ENCODE peak calls at places on chromosomes 16 and 17, in eight cellular contexts. One of them, this sample, is unnamed.

GRCh38 chr17:1997587-1998425 is 27.3 kb downstream of the RTN4RL1 start:
- DNase-seq in ovary: peak; percentile 31
- DNase-seq in sigmoid colon: no peak
- DNase-seq in heart right ventricle: no peak
- DNase-seq in naive B cell: no peak
- DNase-seq in stomach: peak; percentile 89
- DNase-seq in anterior cingulate cortex: no peak
- DNase-seq in activated naive CD4-positive, alpha-beta T cell treated with anti-CD3 and anti-CD28 coated beads for 36 hours: no peak
- DNase-seq in this sample: no peak

GRCh38 chr16:8712589-8713361 is 38.4 kb downstream of the ABAT start:
- DNase-seq in heart right ventricle: no peak
- DNase-seq in sigmoid colon: no peak
- DNase-seq in ovary: no peak
- DNase-seq in stomach: no peak
- DNase-seq in naive B cell: no peak
- DNase-seq in activated naive CD4-positive, alpha-beta T cell treated with anti-CD3 and anti-CD28 coated beads for 36 hours: no peak
- DNase-seq in anterior cingulate cortex: peak; percentile 67
- DNase-seq in this sample: no peak

GRCh38 chr16:58450590-58450989 is 49.4 kb upstream of the NDRG4 start:
- DNase-seq in heart right ventricle: no peak
- DNase-seq in naive B cell: no peak
- DNase-seq in anterior cingulate cortex: no peak
- DNase-seq in sigmoid colon: no peak
- DNase-seq in activated naive CD4-positive, alpha-beta T cell treated with anti-CD3 and anti-CD28 coated beads for 36 hours: no peak
- DNase-seq in ovary: no peak
- DNase-seq in stomach: no peak
- DNase-seq in this sample: no peak

GRCh38 chr17:78376161-78376560 is 2.3 kb upstream of the PGS1 start:
- DNase-seq in ovary: no peak
- DNase-seq in sigmoid colon: no peak
- DNase-seq in activated naive CD4-positive, alpha-beta T cell treated with anti-CD3 and anti-CD28 coated beads for 36 hours: no peak
- DNase-seq in stomach: no peak
- DNase-seq in anterior cingulate cortex: no peak
- DNase-seq in heart right ventricle: no peak
- DNase-seq in naive B cell: no peak
- DNase-seq in this sample: no peak

GRCh38 chr16:27723711-27724490 is 174.0 kb downstream of the KATNIP start:
- DNase-seq in heart right ventricle: no peak
- DNase-seq in activated naive CD4-positive, alpha-beta T cell treated with anti-CD3 and anti-CD28 coated beads for 36 hours: no peak
- DNase-seq in ovary: no peak
- DNase-seq in naive B cell: no peak
- DNase-seq in sigmoid colon: no peak
- DNase-seq in anterior cingulate cortex: no peak
- DNase-seq in stomach: no peak
- DNase-seq in this sample: no peak

GRCh38 chr16:76511203-76511602 is 234.0 kb downstream of the CNTNAP4 start:
- DNase-seq in stomach: no peak
- DNase-seq in ovary: no peak
- DNase-seq in naive B cell: no peak
- DNase-seq in activated naive CD4-positive, alpha-beta T cell treated with anti-CD3 and anti-CD28 coated beads for 36 hours: no peak
- DNase-seq in anterior cingulate cortex: no peak
- DNase-seq in sigmoid colon: no peak
- DNase-seq in heart right ventricle: no peak
- DNase-seq in this sample: no peak

GRCh38 chr16:89822188-89823086 is 5.8 kb upstream of the SPIRE2 start:
- DNase-seq in anterior cingulate cortex: no peak
- DNase-seq in naive B cell: no peak
- DNase-seq in stomach: no peak
- DNase-seq in heart right ventricle: no peak
- DNase-seq in activated naive CD4-positive, alpha-beta T cell treated with anti-CD3 and anti-CD28 coated beads for 36 hours: no peak
- DNase-seq in sigmoid colon: no peak
- DNase-seq in ovary: no peak
- DNase-seq in this sample: no peak

GRCh38 chr16:84730406-84731106 is 30.8 kb downstream of the USP10 start:
- DNase-seq in ovary: peak; percentile 52
- DNase-seq in activated naive CD4-positive, alpha-beta T cell treated with anti-CD3 and anti-CD28 coated beads for 36 hours: peak; percentile 51
- DNase-seq in naive B cell: peak; percentile 31
- DNase-seq in stomach: peak; percentile 63
- DNase-seq in sigmoid colon: peak; percentile 87
- DNase-seq in heart right ventricle: no peak
- DNase-seq in anterior cingulate cortex: no peak
- DNase-seq in this sample: peak; percentile 85

GRCh38 chr17:3534881-3535252 is 22.7 kb downstream of the TRPV3 start:
- DNase-seq in naive B cell: no peak
- DNase-seq in stomach: no peak
- DNase-seq in heart right ventricle: peak; percentile 50
- DNase-seq in ovary: peak; percentile 32
- DNase-seq in sigmoid colon: no peak
- DNase-seq in activated naive CD4-positive, alpha-beta T cell treated with anti-CD3 and anti-CD28 coated beads for 36 hours: peak; percentile 31
- DNase-seq in anterior cingulate cortex: no peak
- DNase-seq in this sample: no peak

GRCh38 chr17:18946536-18946935 is 5.4 kb upstream of the SLC5A10 start:
- DNase-seq in ovary: no peak
- DNase-seq in naive B cell: no peak
- DNase-seq in anterior cingulate cortex: no peak
- DNase-seq in heart right ventricle: no peak
- DNase-seq in activated naive CD4-positive, alpha-beta T cell treated with anti-CD3 and anti-CD28 coated beads for 36 hours: no peak
- DNase-seq in sigmoid colon: no peak
- DNase-seq in stomach: no peak
- DNase-seq in this sample: no peak

GRCh38 chr17:72361892-72362291 is 241.1 kb downstream of the SOX9 start:
- DNase-seq in heart right ventricle: no peak
- DNase-seq in activated naive CD4-positive, alpha-beta T cell treated with anti-CD3 and anti-CD28 coated beads for 36 hours: no peak
- DNase-seq in stomach: no peak
- DNase-seq in sigmoid colon: no peak
- DNase-seq in ovary: no peak
- DNase-seq in anterior cingulate cortex: no peak
- DNase-seq in naive B cell: no peak
- DNase-seq in this sample: no peak

GRCh38 chr16:83366228-83366627 is 441.6 kb upstream of the HSBP1 start:
- DNase-seq in anterior cingulate cortex: no peak
- DNase-seq in heart right ventricle: no peak
- DNase-seq in activated naive CD4-positive, alpha-beta T cell treated with anti-CD3 and anti-CD28 coated beads for 36 hours: no peak
- DNase-seq in stomach: no peak
- DNase-seq in ovary: no peak
- DNase-seq in naive B cell: no peak
- DNase-seq in sigmoid colon: no peak
- DNase-seq in this sample: no peak

GRCh38 chr17:74379495-74380085 is 12.3 kb downstream of the GPR142 start:
- DNase-seq in anterior cingulate cortex: peak; percentile 78
- DNase-seq in sigmoid colon: peak; percentile 94
- DNase-seq in heart right ventricle: peak; percentile 96
- DNase-seq in stomach: peak; percentile 97
- DNase-seq in activated naive CD4-positive, alpha-beta T cell treated with anti-CD3 and anti-CD28 coated beads for 36 hours: peak; percentile 96
- DNase-seq in ovary: peak; percentile 94
- DNase-seq in naive B cell: peak; percentile 70
- DNase-seq in this sample: no peak

GRCh38 chr17:76354747-76355310 is 1.1 kb upstream of the PRPSAP1 start:
- DNase-seq in ovary: no peak
- DNase-seq in stomach: no peak
- DNase-seq in activated naive CD4-positive, alpha-beta T cell treated with anti-CD3 and anti-CD28 coated beads for 36 hours: no peak
- DNase-seq in sigmoid colon: no peak
- DNase-seq in heart right ventricle: no peak
- DNase-seq in anterior cingulate cortex: no peak
- DNase-seq in naive B cell: no peak
- DNase-seq in this sample: peak; percentile 29

GRCh38 chr17:8851600-8851999 is 15.9 kb downstream of the PIK3R6 start:
- DNase-seq in heart right ventricle: no peak
- DNase-seq in anterior cingulate cortex: no peak
- DNase-seq in stomach: no peak
- DNase-seq in ovary: no peak
- DNase-seq in activated naive CD4-positive, alpha-beta T cell treated with anti-CD3 and anti-CD28 coated beads for 36 hours: no peak
- DNase-seq in naive B cell: no peak
- DNase-seq in sigmoid colon: no peak
- DNase-seq in this sample: no peak

GRCh38 chr16:86069736-86070298 is 170.9 kb downstream of the IRF8 start:
- DNase-seq in anterior cingulate cortex: no peak
- DNase-seq in stomach: no peak
- DNase-seq in heart right ventricle: no peak
- DNase-seq in activated naive CD4-positive, alpha-beta T cell treated with anti-CD3 and anti-CD28 coated beads for 36 hours: no peak
- DNase-seq in ovary: no peak
- DNase-seq in naive B cell: no peak
- DNase-seq in sigmoid colon: no peak
- DNase-seq in this sample: no peak

GRCh38 chr16:49461517-49461951 is 87.9 kb downstream of the C16orf78 start:
- DNase-seq in ovary: peak; percentile 12
- DNase-seq in sigmoid colon: peak; percentile 59
- DNase-seq in stomach: peak; percentile 2
- DNase-seq in activated naive CD4-positive, alpha-beta T cell treated with anti-CD3 and anti-CD28 coated beads for 36 hours: no peak
- DNase-seq in naive B cell: no peak
- DNase-seq in heart right ventricle: no peak
- DNase-seq in anterior cingulate cortex: no peak
- DNase-seq in this sample: no peak

GRCh38 chr16:83943516-83944050 is 9.5 kb upstream of the OSGIN1 start:
- DNase-seq in activated naive CD4-positive, alpha-beta T cell treated with anti-CD3 and anti-CD28 coated beads for 36 hours: no peak
- DNase-seq in stomach: no peak
- DNase-seq in ovary: no peak
- DNase-seq in sigmoid colon: no peak
- DNase-seq in anterior cingulate cortex: no peak
- DNase-seq in heart right ventricle: no peak
- DNase-seq in naive B cell: no peak
- DNase-seq in this sample: no peak

GRCh38 chr17:3639981-3640596 is 3.5 kb downstream of the CTNS start:
- DNase-seq in activated naive CD4-positive, alpha-beta T cell treated with anti-CD3 and anti-CD28 coated beads for 36 hours: peak; percentile 34
- DNase-seq in naive B cell: no peak
- DNase-seq in stomach: peak; percentile 43
- DNase-seq in sigmoid colon: no peak
- DNase-seq in ovary: no peak
- DNase-seq in anterior cingulate cortex: no peak
- DNase-seq in heart right ventricle: no peak
- DNase-seq in this sample: no peak